ENCODE peak calls at places on chromosomes 2 and 18, in four cellular contexts. G, Z, R and L are unnamed samples.

GRCh38 chr2:121648611-121649401 is 456 bp downstream of the CLASP1 start:
- DNase-seq in R (peak; percentile 73), Z (peak; percentile 34), G (peak; percentile 68), L (peak; percentile 76)

GRCh38 chr2:50951416-50951815 is 80.5 kb downstream of the NRXN1 start:
- DNase-seq in R (peak; percentile 69), Z (peak; percentile 16), G (no peak), L (no peak)

GRCh38 chr2:116988303-116988702 is 826.2 kb upstream of the DDX18 start:
- DNase-seq in Z (no peak), R (peak; percentile 48), G (no peak), L (no peak)

GRCh38 chr2:5057895-5058294 is 634.3 kb upstream of the SOX11 start:
- DNase-seq in G (no peak), Z (no peak), R (no peak), L (no peak)

GRCh38 chr2:80019571-80019970 is 285.0 kb downstream of the LRRTM1 start:
- DNase-seq in R (no peak), G (no peak), Z (no peak), L (no peak)

GRCh38 chr2:202269585-202269984 is 4.0 kb downstream of the NOP58 start:
- DNase-seq in G (no peak), R (no peak), Z (no peak), L (no peak)

GRCh38 chr2:64273524-64274398 is 129.5 kb upstream of the PELI1 start:
- DNase-seq in Z (no peak), R (peak; percentile 95), G (no peak), L (no peak)

GRCh38 chr18:51453594-51453993 is 256.1 kb upstream of the MEX3C start:
- DNase-seq in G (no peak), R (no peak), Z (no peak), L (no peak)

GRCh38 chr18:389658-390357 is 110.7 kb downstream of the COLEC12 start:
- DNase-seq in G (peak; percentile 36), Z (no peak), R (peak; percentile 85), L (no peak)

GRCh38 chr2:236743623-236744280 is 174.1 kb downstream of the ACKR3 start:
- DNase-seq in Z (no peak), G (no peak), R (peak; percentile 99), L (no peak)

GRCh38 chr2:25331686-25332365 is 9.9 kb downstream of the DNMT3A start:
- DNase-seq in R (no peak), Z (no peak), G (no peak), L (no peak)

GRCh38 chr2:205682239-205683021 is at the start of gene NRP2:
- DNase-seq in R (peak; percentile 91), Z (peak; percentile 80), G (peak; percentile 96), L (peak; percentile 91)

GRCh38 chr2:213177685-213178084 is 26.3 kb upstream of the IKZF2 start:
- DNase-seq in Z (no peak), R (no peak), G (no peak), L (no peak)

GRCh38 chr2:715847-716573 is 38.8 kb upstream of the TMEM18 start:
- DNase-seq in G (peak; percentile 85), Z (no peak), R (no peak), L (no peak)

GRCh38 chr2:173984866-173985588 is 19.9 kb upstream of the SP3 start:
- DNase-seq in G (no peak), R (no peak), Z (no peak), L (no peak)

GRCh38 chr2:173989160-173989885 is 24.1 kb upstream of the SP3 start:
- DNase-seq in R (no peak), Z (no peak), G (no peak), L (no peak)

GRCh38 chr2:173985595-173985994 is 20.4 kb upstream of the SP3 start:
- DNase-seq in Z (no peak), G (no peak), R (no peak), L (no peak)

GRCh38 chr2:173989886-173990744 is 24.9 kb upstream of the SP3 start:
- DNase-seq in R (no peak), G (no peak), Z (no peak), L (no peak)

DNA sequence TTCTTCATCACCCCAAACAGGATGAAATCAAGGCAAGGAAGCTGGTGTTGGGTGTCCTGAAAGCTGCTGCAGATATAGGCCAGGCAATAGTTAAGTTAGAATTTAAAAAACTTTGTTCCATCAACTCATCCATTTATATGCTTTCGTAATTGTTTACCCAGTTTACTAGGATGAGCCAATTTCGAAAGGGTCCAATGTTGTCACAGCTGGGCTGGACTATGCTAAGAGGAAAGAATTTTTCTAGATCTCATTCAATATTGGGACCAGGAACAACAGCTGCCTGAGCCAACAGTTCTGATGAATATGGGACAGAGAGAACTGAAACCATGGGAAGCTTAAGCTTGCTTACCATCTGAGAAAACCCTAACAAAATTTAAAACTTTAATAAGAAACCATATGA is 21.6 kb upstream of the SP3 start:
- DNase-seq in G (no peak), Z (no peak), R (no peak), L (no peak)
- H3K4me1 ChIP-seq in G (peaks cover 13% of the 10 kb centered on the region), Z (no peaks in the 10 kb centered on the region), R (peaks cover 21% of the 10 kb centered on the region), L (peaks cover 39% of the 10 kb centered on the region)

DNA sequence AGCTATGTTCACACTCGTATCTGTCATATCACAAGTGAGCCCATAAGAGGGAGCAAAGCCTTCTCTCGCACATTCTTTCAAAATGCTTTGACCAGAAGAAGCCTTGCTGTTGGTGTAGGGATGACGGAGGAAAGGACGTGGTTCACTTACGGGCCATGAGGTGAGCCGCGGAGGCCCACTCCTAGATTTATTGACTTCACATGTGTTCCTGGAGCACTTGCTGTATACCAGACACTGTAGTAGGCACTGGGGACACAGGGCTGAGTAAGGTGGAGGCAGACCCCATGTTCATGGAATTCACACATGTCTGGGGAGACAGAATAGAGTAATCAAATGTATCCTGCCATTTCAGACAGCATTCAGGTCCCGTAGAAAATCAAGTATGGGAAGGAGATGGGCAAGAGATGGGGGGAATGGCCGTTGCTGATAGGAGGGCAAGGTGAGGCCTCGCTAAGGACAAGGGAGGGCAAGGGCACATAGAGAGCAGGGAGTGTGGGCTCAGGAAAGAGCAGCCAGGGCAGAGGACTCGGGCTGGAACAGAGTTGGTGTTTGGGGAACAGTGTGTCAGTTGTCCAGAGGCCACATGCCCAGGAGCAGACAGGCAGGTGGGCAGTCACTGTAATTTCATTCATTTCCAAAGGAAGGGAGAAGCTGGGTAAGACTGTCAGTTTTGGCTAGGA is 182.2 kb downstream of the LDLRAD4 start:
- DNase-seq in Z (no peak), R (no peak), G (no peak), L (no peak)
- H3K4me1 ChIP-seq in Z (no peaks in the 10 kb centered on the region), R (no peaks in the 10 kb centered on the region), G (no peaks in the 10 kb centered on the region), L (no peaks in the 10 kb centered on the region)

DNA sequence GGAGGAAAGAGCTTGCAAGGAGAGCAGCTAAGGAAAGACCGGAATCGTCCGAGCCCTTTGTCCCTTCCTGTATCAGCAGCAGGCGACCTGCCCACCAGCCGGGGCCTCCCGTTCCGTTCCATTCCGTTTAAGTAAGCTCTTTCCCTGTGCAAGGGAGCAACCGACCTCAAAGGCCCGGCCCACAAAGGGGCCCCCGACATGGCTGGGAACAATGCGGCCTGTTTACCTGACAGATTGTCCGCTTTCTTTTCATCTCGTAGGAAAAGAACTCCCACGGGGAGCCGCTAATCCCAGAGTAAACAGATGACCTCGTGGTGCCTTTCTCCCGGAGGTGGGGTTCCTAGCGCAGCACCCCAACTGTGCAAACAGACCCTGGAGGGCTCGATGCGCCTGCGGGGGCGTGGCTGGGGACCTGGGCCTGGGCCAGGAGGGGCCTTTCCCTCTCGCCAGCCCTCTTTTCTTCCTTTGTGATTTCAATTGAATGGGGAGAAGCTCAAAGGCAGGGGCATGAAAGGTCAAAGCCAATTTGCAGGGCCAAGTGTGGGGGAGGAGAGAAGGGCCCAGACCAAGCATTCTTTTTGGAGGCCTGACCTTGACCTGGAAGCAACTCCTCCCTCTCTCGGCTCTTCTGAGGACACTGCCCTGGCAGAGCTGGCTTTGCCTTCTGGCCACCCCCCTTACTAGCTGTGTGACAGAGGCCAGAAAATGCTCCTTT is 120.2 kb downstream of the INHBB start:
- DNase-seq in R (no peak), G (peak; percentile 90), Z (peak; percentile 50), L (peak; percentile 53)
- H3K4me1 ChIP-seq in R (peaks cover 16% of the 10 kb centered on the region), G (peaks cover 13% of the 10 kb centered on the region), Z (peaks cover 15% of the 10 kb centered on the region), L (peaks cover 28% of the 10 kb centered on the region)

GRCh38 chr2:239774933-239775622 is 250.1 kb downstream of the NDUFA10 start:
- DNase-seq in G (no peak), Z (no peak), R (no peak), L (no peak)
- H3K4me1 ChIP-seq in G (no peaks in the 10 kb centered on the region), Z (no peaks in the 10 kb centered on the region), R (no peaks in the 10 kb centered on the region), L (no peaks in the 10 kb centered on the region)

DNA sequence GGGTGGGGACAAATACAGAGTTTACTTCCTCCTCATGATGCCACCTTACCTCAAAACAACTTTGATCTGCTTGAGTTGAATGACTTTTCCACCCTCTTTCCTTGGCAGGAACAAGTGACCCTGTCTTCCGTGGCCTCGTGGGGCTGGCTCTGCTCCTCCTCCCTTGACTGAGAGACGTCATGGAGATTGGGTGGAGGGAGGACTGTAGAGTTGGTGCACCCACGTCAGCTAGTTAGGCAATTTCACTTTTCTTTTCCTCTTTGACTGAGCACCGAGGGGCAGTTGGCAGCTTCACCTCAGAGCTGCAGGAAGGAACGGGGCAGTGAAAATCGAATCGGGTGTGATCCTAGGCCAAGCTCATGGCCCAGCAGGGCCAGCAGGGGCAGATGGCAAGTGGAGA is at the start of gene SP140:
- DNase-seq in Z (no peak), R (no peak), G (no peak), L (peak; percentile 77)
- H3K4me1 ChIP-seq in Z (no peaks in the 10 kb centered on the region), R (peaks cover 2% of the 10 kb centered on the region), G (peaks cover 3% of the 10 kb centered on the region), L (peaks cover 1% of the 10 kb centered on the region)

DNA sequence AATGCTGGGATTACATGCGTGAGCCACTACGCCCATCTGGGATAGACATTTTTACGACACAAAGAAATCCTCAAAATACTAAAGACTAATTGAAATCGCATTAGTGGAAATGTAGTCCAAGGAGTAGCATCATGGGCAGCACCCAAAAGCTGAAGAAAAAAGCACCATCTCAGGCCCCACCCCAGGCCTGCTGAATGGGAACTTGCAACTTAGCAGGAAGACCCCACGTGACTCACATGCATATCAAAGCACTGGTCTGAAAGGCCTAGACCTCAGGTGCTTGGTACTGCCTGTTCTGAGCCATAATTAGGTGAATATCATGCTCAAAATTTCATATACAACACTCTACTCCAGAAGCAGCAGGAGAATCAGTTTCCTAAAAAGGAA is 28.9 kb downstream of the SPRED2 start:
- DNase-seq in R (no peak), G (peak; percentile 40), Z (peak; percentile 15), L (no peak)
- H3K4me1 ChIP-seq in R (peaks cover 8% of the 10 kb centered on the region), G (peaks cover 28% of the 10 kb centered on the region), Z (peaks cover 15% of the 10 kb centered on the region), L (peaks cover 22% of the 10 kb centered on the region)

DNA sequence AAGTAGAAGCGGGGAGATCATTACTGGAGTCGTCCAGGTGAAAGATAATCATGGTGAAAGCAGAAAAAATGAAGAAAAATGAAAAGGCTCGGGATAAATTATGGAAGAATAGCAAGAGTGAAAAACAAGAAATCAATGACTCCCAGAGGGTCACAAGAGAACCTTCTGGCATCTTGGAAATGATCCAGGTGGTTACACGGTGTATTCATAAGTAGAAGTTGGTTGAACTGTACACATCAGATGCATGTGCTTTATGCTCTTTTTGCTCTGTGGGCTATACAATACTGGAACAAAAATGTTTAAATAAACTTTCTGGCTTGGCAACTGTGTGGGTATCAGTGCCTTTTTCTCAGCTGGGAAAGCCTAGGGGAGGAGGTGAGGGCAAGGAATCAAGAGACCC is 348.9 kb downstream of the RND3 start:
- DNase-seq in Z (no peak), G (no peak), R (peak; percentile 42), L (no peak)
- H3K4me1 ChIP-seq in Z (peaks cover 7% of the 10 kb centered on the region), G (peaks cover 7% of the 10 kb centered on the region), R (peaks cover 3% of the 10 kb centered on the region), L (no peaks in the 10 kb centered on the region)